ENCODE peak calls at places on chromosomes 6 and 20, in nine cellular contexts. L, Q, R, Z, U, O, Y, P and X are unnamed samples.

GRCh38 chr6:168285456-168285855 is 34.1 kb downstream of the DACT2 start:
- DNase-seq in Q (no peak), L (no peak), R (no peak), P (no peak), Y (no peak), O (no peak), U (no peak), Z (no peak), X (no peak)

GRCh38 chr6:11920566-11920965 is 91.5 kb upstream of the HIVEP1 start:
- DNase-seq in P (no peak), R (no peak), Z (no peak), L (no peak), O (no peak), U (no peak), Q (no peak), Y (no peak), X (no peak)

GRCh38 chr20:63253438-63254236 is 626 bp downstream of the NKAIN4 start:
- DNase-seq in R (no peak), O (no peak), Y (no peak), Z (no peak), P (no peak), L (peak), U (no peak), Q (no peak), X (peak)

GRCh38 chr6:34511214-34511922 is 44.8 kb downstream of the SPDEF start:
- DNase-seq in P (no peak), R (no peak), L (no peak), Q (no peak), O (no peak), U (no peak), Z (no peak), Y (no peak), X (no peak)

GRCh38 chr6:56297022-56297995 is 49.9 kb upstream of the COL21A1 start:
- DNase-seq in Z (no peak), P (no peak), Q (no peak), O (peak), R (no peak), L (no peak), U (no peak), Y (no peak), X (no peak)

GRCh38 chr20:39849171-39849570 is 839.9 kb downstream of the MAFB start:
- DNase-seq in L (no peak), U (no peak), Q (no peak), Z (no peak), P (no peak), Y (no peak), R (no peak), O (no peak), X (no peak)

GRCh38 chr20:32316667-32317066 is 39.2 kb downstream of the KIF3B start:
- DNase-seq in P (no peak), R (no peak), Q (no peak), L (no peak), Y (peak), Z (no peak), U (no peak), O (peak), X (no peak)

GRCh38 chr6:163416640-163417253 is 2.2 kb downstream of the QKI start:
- DNase-seq in Y (no peak), U (peak), L (no peak), P (no peak), Q (no peak), Z (no peak), R (no peak), O (peak), X (peak)

GRCh38 chr6:121305957-121306607 is 28.2 kb downstream of the TBC1D32 start:
- DNase-seq in Z (no peak), Y (no peak), R (no peak), P (no peak), O (peak), L (no peak), U (peak), Q (no peak), X (peak)

GRCh38 chr6:45677381-45677992 is 299.8 kb upstream of the SUPT3H start:
- DNase-seq in Y (no peak), O (peak), U (no peak), P (no peak), Q (no peak), L (peak), Z (peak), R (no peak), X (no peak)

GRCh38 chr6:132405143-132405915 is 4.1 kb upstream of the MOXD1 start:
- DNase-seq in Z (no peak), L (no peak), U (no peak), Y (no peak), P (no peak), R (no peak), Q (no peak), O (peak), X (no peak)

GRCh38 chr20:32509639-32510066 is 75.5 kb downstream of the NOL4L start:
- DNase-seq in O (peak), Q (no peak), Z (no peak), U (no peak), P (peak), L (no peak), Y (no peak), R (no peak), X (no peak)

GRCh38 chr20:37279820-37280219 is 9.6 kb upstream of the MANBAL start:
- DNase-seq in R (no peak), O (no peak), Q (no peak), L (no peak), Z (no peak), P (no peak), Y (no peak), U (no peak), X (no peak)

GRCh38 chr20:23161244-23161875 is 75.2 kb upstream of the CD93 start:
- DNase-seq in U (no peak), O (no peak), R (no peak), Y (no peak), L (no peak), P (no peak), Z (peak), Q (no peak), X (no peak)

GRCh38 chr20:3106185-3106584 is 21.7 kb upstream of the AVP start:
- DNase-seq in Z (no peak), R (no peak), U (no peak), P (no peak), O (no peak), L (no peak), Y (no peak), Q (no peak), X (no peak)

GRCh38 chr6:34201455-34202098 is 35.1 kb upstream of the HMGA1 start:
- DNase-seq in R (no peak), O (peak), Z (no peak), P (no peak), Y (no peak), L (no peak), Q (no peak), U (no peak), X (no peak)

GRCh38 chr20:15584507-15584906 is 988.7 kb downstream of the KIF16B start:
- DNase-seq in O (no peak), Z (no peak), P (no peak), R (no peak), Y (no peak), U (no peak), L (no peak), Q (no peak), X (no peak)

GRCh38 chr20:51712501-51713212 is 55.5 kb downstream of the ATP9A start:
- DNase-seq in Q (peak), P (no peak), Z (no peak), Y (peak), O (peak), U (no peak), R (no peak), L (no peak), X (no peak)

GRCh38 chr6:15183979-15184378 is 61.9 kb upstream of the JARID2 start:
- DNase-seq in R (no peak), Y (no peak), L (no peak), P (no peak), O (no peak), Z (no peak), U (no peak), Q (no peak), X (no peak)

GRCh38 chr6:21527731-21528130 is 65.8 kb upstream of the SOX4 start:
- DNase-seq in P (no peak), O (peak), L (no peak), Z (no peak), R (no peak), U (peak), Y (no peak), Q (no peak), X (no peak)

GRCh38 chr20:36819662-36820061 is 46.1 kb upstream of the DSN1 start:
- DNase-seq in R (no peak), Q (no peak), O (no peak), L (no peak), P (no peak), Z (no peak), U (peak), Y (no peak), X (no peak)

GRCh38 chr20:19073584-19074198 is 138.8 kb upstream of the SLC24A3 start:
- DNase-seq in Y (peak), R (no peak), O (peak), U (peak), L (no peak), Q (no peak), P (no peak), Z (no peak), X (peak)

GRCh38 chr6:31307669-31308049 is 35.8 kb upstream of the HLA-C start:
- DNase-seq in U (no peak), L (no peak), O (no peak), P (no peak), Y (no peak), R (no peak), Z (no peak), Q (no peak), X (no peak)

GRCh38 chr6:45845546-45845945 is 170.1 kb downstream of the CLIC5 start:
- DNase-seq in Y (no peak), L (no peak), R (no peak), P (no peak), U (no peak), O (peak), Z (no peak), Q (no peak), X (no peak)

GRCh38 chr6:5333653-5334052 is 72.3 kb downstream of the FARS2 start:
- DNase-seq in Z (no peak), Q (no peak), Y (peak), U (no peak), R (no peak), P (no peak), O (peak), L (no peak), X (no peak)

GRCh38 chr6:116371384-116372209 is 850 bp downstream of the DSE start:
- DNase-seq in Z (peak), R (peak), Y (peak), O (peak), P (no peak), L (peak), U (peak), Q (peak), X (peak)

GRCh38 chr20:34559311-34560140 is 1.0 kb downstream of the MAP1LC3A start:
- DNase-seq in Q (peak), O (no peak), Y (no peak), P (no peak), R (no peak), U (no peak), Z (peak), L (peak), X (no peak)

GRCh38 chr6:55993418-55993817 is 118.0 kb upstream of the BMP5 start:
- DNase-seq in O (no peak), L (no peak), U (no peak), R (no peak), Z (no peak), Q (no peak), P (no peak), Y (no peak), X (no peak)

GRCh38 chr20:21166801-21167200 is 40.9 kb downstream of the KIZ start:
- DNase-seq in L (no peak), Q (no peak), Z (no peak), P (no peak), R (no peak), O (no peak), Y (no peak), U (no peak), X (no peak)

GRCh38 chr6:20693466-20694063 is 159.3 kb downstream of the CDKAL1 start:
- DNase-seq in O (peak), Q (no peak), P (no peak), U (no peak), L (no peak), Y (no peak), R (no peak), Z (no peak), X (no peak)

GRCh38 chr6:106223300-106223930 is 102.1 kb downstream of the ATG5 start:
- DNase-seq in Q (peak), Z (peak), R (peak), P (peak), O (peak), U (peak), L (no peak), Y (peak), X (peak)

GRCh38 chr6:10386260-10386659 is 28.6 kb downstream of the TFAP2A start:
- DNase-seq in Q (no peak), U (no peak), O (no peak), R (no peak), L (no peak), Z (no peak), P (no peak), Y (no peak), X (peak)

GRCh38 chr6:108383967-108384366 is 89.1 kb downstream of the AFG1L start:
- DNase-seq in L (no peak), Q (no peak), Z (no peak), P (no peak), O (peak), U (no peak), Y (no peak), R (no peak), X (no peak)

GRCh38 chr20:53298900-53299299 is 294.7 kb downstream of the ZNF217 start:
- DNase-seq in L (no peak), R (no peak), U (no peak), O (no peak), P (no peak), Z (no peak), Y (no peak), Q (no peak), X (no peak)

GRCh38 chr6:7546383-7546782 is 4.9 kb downstream of the DSP start:
- DNase-seq in O (no peak), Z (no peak), R (no peak), U (no peak), L (no peak), P (no peak), Q (no peak), Y (no peak), X (no peak)